ENCODE peak calls at places on chromosome 3, in five cellular contexts. Y is A549, U is right lobe of liver, J is testis, F is astrocyte. V is an unnamed sample.

GRCh38 chr3:167882057-167882667 is 146.6 kb downstream of the SERPINI1 start:
- DNase-seq in J (no peak), F (peak; percentile 35), U (no peak), Y (peak; percentile 8), V (no peak)

GRCh38 chr3:113272369-113272748 is 61.0 kb downstream of the BOC start:
- DNase-seq in J (no peak), U (no peak), Y (no peak), F (no peak), V (no peak)

GRCh38 chr3:179943097-179943880 is 93.4 kb downstream of the PEX5L start:
- DNase-seq in J (no peak), F (no peak), Y (no peak), U (no peak), V (no peak)

GRCh38 chr3:195213639-195214315 is 57.2 kb downstream of the XXYLT1 start:
- DNase-seq in F (no peak), Y (no peak), U (no peak), J (no peak), V (no peak)

GRCh38 chr3:10289785-10290355 is 2.9 kb downstream of the GHRL start:
- DNase-seq in U (no peak), J (no peak), F (no peak), Y (no peak), V (no peak)

GRCh38 chr3:87082806-87083440 is 92.0 kb upstream of the VGLL3 start:
- DNase-seq in Y (peak; percentile 51), U (no peak), J (peak; percentile 29), F (peak; percentile 37), V (peak; percentile 13)

GRCh38 chr3:71694358-71694999 is 30.7 kb downstream of the EIF4E3 start:
- DNase-seq in F (peak; percentile 68), U (no peak), Y (no peak), J (no peak), V (no peak)

GRCh38 chr3:14550651-14551611 is 10.8 kb upstream of the GRIP2 start:
- DNase-seq in J (no peak), U (no peak), F (peak; percentile 41), Y (no peak), V (no peak)

GRCh38 chr3:134427400-134428111 is 53.3 kb upstream of the AMOTL2 start:
- DNase-seq in J (no peak), F (peak; percentile 100), Y (peak; percentile 70), U (no peak), V (no peak)

GRCh38 chr3:167736264-167736787 is 805 bp downstream of the SERPINI1 start:
- DNase-seq in J (no peak), U (no peak), F (no peak), Y (no peak), V (no peak)

GRCh38 chr3:126113733-126114132 is 29.8 kb upstream of the SLC41A3 start:
- DNase-seq in J (no peak), Y (peak; percentile 31), U (no peak), F (no peak), V (peak; percentile 36)

GRCh38 chr3:84943379-84943778 is 15.4 kb upstream of the CADM2 start:
- DNase-seq in Y (no peak), F (no peak), J (no peak), U (no peak), V (no peak)

GRCh38 chr3:188779537-188779936 is 392.2 kb upstream of the TPRG1 start:
- DNase-seq in Y (no peak), U (no peak), J (no peak), F (no peak), V (no peak)

GRCh38 chr3:148255981-148256969 is 441.4 kb upstream of the AGTR1 start:
- DNase-seq in U (no peak), J (no peak), F (no peak), Y (no peak), V (no peak)

GRCh38 chr3:93936549-93936948 is 37.1 kb downstream of the PROS1 start:
- DNase-seq in J (no peak), Y (no peak), F (no peak), U (no peak), V (no peak)

GRCh38 chr3:93930041-93930440 is 43.7 kb downstream of the PROS1 start:
- DNase-seq in U (no peak), J (no peak), Y (no peak), F (no peak), V (no peak)

GRCh38 chr3:93931597-93932229 is 42.0 kb downstream of the PROS1 start:
- DNase-seq in F (no peak), U (no peak), Y (no peak), J (no peak), V (no peak)

DNA sequence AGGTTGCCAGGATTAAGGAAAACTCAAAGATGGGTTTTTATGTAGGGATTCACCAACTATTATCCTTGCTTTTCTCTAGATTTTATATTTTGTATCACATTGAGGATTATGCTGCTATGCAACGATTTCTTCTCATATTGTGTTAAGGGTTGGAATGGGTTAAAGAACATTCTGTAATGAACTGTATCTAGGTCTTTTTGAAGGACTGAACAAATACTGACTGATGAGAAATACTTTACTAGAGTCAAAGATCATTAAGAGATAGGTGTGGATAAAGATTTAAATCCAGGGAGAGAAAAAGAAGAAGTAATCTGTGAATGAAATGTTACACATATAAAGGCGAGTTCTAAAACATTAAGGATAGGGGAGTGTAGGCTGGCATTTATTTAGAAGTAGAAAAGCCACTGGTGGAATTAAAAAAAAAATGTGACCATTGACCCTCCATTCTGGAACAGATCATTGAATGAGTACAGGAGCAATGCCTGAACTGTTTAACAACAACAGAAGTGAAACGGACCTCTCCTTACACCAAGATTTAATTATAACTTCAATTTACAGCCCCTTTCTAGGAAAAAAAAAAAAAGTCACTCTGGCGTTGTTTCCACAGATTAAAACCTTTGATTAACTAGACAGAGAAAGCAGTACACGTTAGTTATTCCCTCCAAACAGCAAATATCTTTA is 39.2 kb downstream of the PROS1 start:
- DNase-seq in Y (no peak), J (no peak), U (no peak), F (no peak), V (no peak)
- H3K9me3 ChIP-seq in Y (no peaks in the 10 kb centered on the region), J (no peaks in the 10 kb centered on the region), U (no peaks in the 10 kb centered on the region), F (no peaks in the 10 kb centered on the region), V (no peaks in the 10 kb centered on the region)

DNA sequence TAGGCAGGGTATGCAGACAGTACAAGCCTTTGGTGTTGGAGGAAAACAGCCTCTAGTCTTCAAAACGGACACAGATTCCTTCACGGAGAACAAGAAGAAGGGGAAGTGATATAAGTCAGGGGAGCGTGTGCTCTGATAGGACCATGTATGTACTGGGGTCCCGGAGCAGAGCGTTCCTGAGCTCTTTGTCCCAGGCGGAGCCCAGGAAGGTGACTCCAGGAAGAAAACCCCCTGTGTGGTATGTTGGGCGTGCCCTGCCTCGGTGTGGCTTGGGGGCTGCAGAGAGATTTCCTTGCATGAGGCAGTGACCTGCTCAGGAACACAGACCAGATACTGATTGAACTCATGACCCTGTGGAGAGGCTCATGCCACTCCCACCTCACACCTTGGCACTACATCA is 21.7 kb downstream of the MELTF start:
- DNase-seq in J (no peak), U (no peak), Y (no peak), F (no peak), V (no peak)
- H3K4me1 ChIP-seq in J (peaks cover 6% of the 10 kb centered on the region), U (no peaks in the 10 kb centered on the region), Y (peaks cover 7% of the 10 kb centered on the region), F (peaks cover 5% of the 10 kb centered on the region), V (peaks cover 15% of the 10 kb centered on the region)

DNA sequence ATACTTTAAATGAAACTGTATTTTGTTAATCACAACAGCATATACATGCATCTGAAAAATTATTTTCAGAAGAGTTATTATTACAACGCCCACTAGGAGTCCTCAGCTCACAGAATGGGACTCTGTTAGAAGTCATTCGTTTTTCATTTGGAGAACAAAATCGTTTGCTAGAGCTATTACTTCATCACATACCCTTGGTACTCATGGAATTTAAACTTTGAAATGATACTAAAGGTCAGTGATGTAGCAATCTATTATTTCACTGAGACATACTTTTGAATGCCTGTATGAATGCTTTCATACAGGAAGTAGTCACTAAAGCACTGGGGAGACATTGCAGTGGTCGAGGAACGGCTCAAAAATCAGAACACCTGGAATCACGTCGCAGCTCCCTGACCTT is 198.1 kb downstream of the MBNL1 start:
- DNase-seq in Y (peak; percentile 15), U (no peak), F (peak; percentile 24), J (no peak), V (no peak)
- TF ChIP-seq CTCF in Y (peak; percentile 51), U (peak; percentile 44), F (peak; percentile 41), J (peak; percentile 29), V (peak; percentile 65)

GRCh38 chr3:111373861-111374260 is 168.1 kb upstream of the CD96 start:
- DNase-seq in J (no peak), F (peak; percentile 48), U (no peak), Y (no peak), V (no peak)
- H3K9me3 ChIP-seq in J (no peaks in the 10 kb centered on the region), F (no peaks in the 10 kb centered on the region), U (peaks cover 4% of the 10 kb centered on the region), Y (peaks cover 3% of the 10 kb centered on the region), V (no peaks in the 10 kb centered on the region)

DNA sequence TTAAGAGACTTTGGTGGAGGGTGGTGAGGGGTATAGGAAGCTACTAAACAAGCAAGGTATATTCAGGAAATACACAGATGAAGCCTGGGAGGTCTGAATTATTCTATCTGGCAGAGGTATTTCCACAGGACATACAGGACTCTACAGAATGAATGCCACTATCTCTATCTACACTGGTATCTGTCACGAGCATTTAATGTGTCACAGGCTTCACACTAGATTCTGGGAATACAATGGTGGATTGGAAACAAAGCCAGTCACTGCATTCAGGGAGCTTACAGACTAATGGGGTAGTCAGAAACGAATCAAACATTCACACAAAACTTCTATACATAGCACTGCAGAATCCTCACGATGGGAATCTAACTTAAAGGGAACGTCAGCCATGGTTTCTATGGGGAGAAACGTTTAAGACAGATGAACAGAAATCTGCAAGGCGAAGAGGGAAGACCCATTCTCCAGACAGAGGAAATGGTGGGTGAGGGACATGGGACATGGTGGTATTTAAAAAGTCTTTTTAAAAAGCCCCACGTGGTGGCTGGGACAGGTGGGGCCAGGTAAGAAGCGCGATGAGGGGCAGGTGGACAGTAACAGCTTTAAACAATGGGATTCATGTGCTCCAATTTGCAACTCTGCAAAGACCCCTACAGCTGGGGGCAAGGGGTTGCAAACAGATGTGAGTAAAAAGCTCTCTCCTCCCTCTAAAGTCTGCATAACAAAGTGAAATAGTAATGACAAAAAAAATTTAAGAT is 16.5 kb downstream of the LRIG1 start:
- DNase-seq in F (no peak), J (no peak), Y (no peak), U (no peak), V (no peak)
- H3K4me1 ChIP-seq in F (peaks cover 76% of the 10 kb centered on the region), J (peaks cover 16% of the 10 kb centered on the region), Y (peaks cover 11% of the 10 kb centered on the region), U (peaks cover 30% of the 10 kb centered on the region), V (no peaks in the 10 kb centered on the region)

DNA sequence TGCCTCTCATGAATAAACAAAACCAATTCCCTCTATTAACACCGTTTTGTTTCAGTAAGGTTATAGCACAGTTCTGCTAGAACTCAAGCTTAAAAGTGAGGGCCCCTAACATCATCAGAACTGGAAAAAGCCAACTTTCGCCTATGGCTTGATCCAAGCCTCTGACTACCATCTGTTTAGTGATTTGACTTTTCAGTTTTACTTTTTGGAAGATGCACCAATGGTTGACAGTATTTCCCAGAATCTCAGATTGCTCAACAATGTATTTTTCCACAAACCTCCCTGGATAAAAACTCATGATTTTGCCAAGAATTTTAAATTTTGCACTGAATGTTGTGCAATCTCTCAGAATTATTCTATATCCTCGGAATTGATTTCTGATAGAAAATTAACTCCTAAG is 190.8 kb downstream of the LSAMP start:
- DNase-seq in F (no peak), J (no peak), U (no peak), Y (no peak), V (no peak)
- TF ChIP-seq CTCF in F (no peak), J (no peak), U (no peak), Y (no peak), V (no peak)

GRCh38 chr3:43163895-43164493 is 58.1 kb upstream of the POMGNT2 start:
- DNase-seq in J (no peak), F (no peak), Y (no peak), U (no peak), V (no peak)
- H3K9me3 ChIP-seq in J (no peaks in the 10 kb centered on the region), F (no peaks in the 10 kb centered on the region), Y (peaks cover 3% of the 10 kb centered on the region), U (no peaks in the 10 kb centered on the region), V (no peaks in the 10 kb centered on the region)

V was measured in BE2C.